ENCODE peak calls at places on chromosomes 16 and 17, in six cellular contexts. Q, R, E, Z, N and J are unnamed samples.

GRCh38 chr17:79626156-79626890 is 15.5 kb upstream of the RBFOX3 start:
- DNase-seq in Q (peak), N (peak), E (peak), Z (no peak), R (peak), J (no peak)

GRCh38 chr17:1989135-1989534 is 36.0 kb downstream of the RTN4RL1 start:
- DNase-seq in Q (peak), N (no peak), R (no peak), Z (peak), E (peak), J (peak)

GRCh38 chr17:82461827-82462524 is 3.4 kb downstream of the NARF start:
- DNase-seq in R (no peak), Z (no peak), N (peak), Q (no peak), E (no peak), J (no peak)

GRCh38 chr16:57882797-57883196 is 80.5 kb upstream of the KIFC3 start:
- DNase-seq in N (no peak), R (no peak), Z (no peak), E (peak), Q (no peak), J (peak)

GRCh38 chr17:82647593-82648164 is 565 bp downstream of the WDR45B start:
- DNase-seq in N (no peak), Q (no peak), Z (no peak), R (peak), E (peak), J (no peak)

GRCh38 chr16:87648698-87649487 is 46.6 kb downstream of the JPH3 start:
- DNase-seq in E (no peak), N (no peak), R (no peak), Z (no peak), Q (no peak), J (no peak)

GRCh38 chr16:50781043-50781442 is 39.2 kb downstream of the CYLD start:
- DNase-seq in R (no peak), N (no peak), Q (no peak), Z (no peak), E (no peak), J (no peak)

GRCh38 chr16:58670177-58670576 is 14.4 kb downstream of the SLC38A7 start:
- DNase-seq in Z (no peak), E (no peak), Q (no peak), R (no peak), N (no peak), J (no peak)

GRCh38 chr16:57012353-57012752 is 23.0 kb downstream of the NLRC5 start:
- DNase-seq in E (no peak), N (peak), Q (no peak), R (no peak), Z (no peak), J (no peak)

GRCh38 chr17:19329136-19329535 is 33.4 kb downstream of the B9D1 start:
- DNase-seq in E (peak), Q (no peak), R (no peak), N (peak), Z (no peak), J (no peak)

GRCh38 chr16:49027420-49027819 is 254.2 kb downstream of the CBLN1 start:
- DNase-seq in R (no peak), E (no peak), N (no peak), Q (no peak), Z (no peak), J (no peak)

GRCh38 chr16:66979011-66979717 is 9.2 kb upstream of the CES4A start:
- DNase-seq in R (no peak), Z (no peak), E (no peak), N (no peak), Q (no peak), J (no peak)

GRCh38 chr16:23504453-23505179 is 5.7 kb downstream of the GGA2 start:
- DNase-seq in Z (peak), N (peak), R (peak), E (peak), Q (peak), J (peak)

GRCh38 chr17:70608193-70608592 is 438.9 kb downstream of the KCNJ2 start:
- DNase-seq in N (no peak), Q (no peak), R (no peak), Z (no peak), E (no peak), J (no peak)

GRCh38 chr17:37489197-37490001 is at the start of gene DUSP14:
- DNase-seq in Z (peak), E (peak), Q (peak), R (peak), N (peak), J (peak)

GRCh38 chr16:67919618-67920210 is 11.9 kb downstream of the CTRL start:
- DNase-seq in Z (no peak), R (no peak), N (no peak), E (no peak), Q (no peak), J (no peak)

GRCh38 chr16:81718637-81719036 is 60.5 kb upstream of the PLCG2 start:
- DNase-seq in Q (no peak), N (no peak), E (no peak), Z (no peak), R (no peak), J (no peak)

GRCh38 chr16:68728558-68728957 is 8.5 kb upstream of the CDH1 start:
- DNase-seq in E (no peak), R (no peak), Z (no peak), Q (no peak), N (no peak), J (no peak)

GRCh38 chr17:81004336-81005015 is 12.8 kb downstream of the CHMP6 start:
- DNase-seq in R (no peak), E (no peak), Q (no peak), Z (no peak), N (no peak), J (no peak)

GRCh38 chr16:60771138-60771537 is 1265.1 kb downstream of the CDH8 start:
- DNase-seq in N (no peak), Q (no peak), E (no peak), R (no peak), Z (no peak), J (no peak)

GRCh38 chr16:75599452-75600277 is 23.4 kb downstream of the ADAT1 start:
- DNase-seq in N (no peak), E (peak), R (no peak), Q (no peak), Z (no peak), J (no peak)

GRCh38 chr17:64377769-64378282 is 12.8 kb downstream of the PECAM1 start:
- DNase-seq in R (no peak), E (peak), N (no peak), Q (no peak), Z (peak), J (peak)

GRCh38 chr17:37388266-37388665 is 12.5 kb downstream of the C17orf78 start:
- DNase-seq in Z (no peak), N (no peak), Q (no peak), E (no peak), R (no peak), J (peak)

DNA sequence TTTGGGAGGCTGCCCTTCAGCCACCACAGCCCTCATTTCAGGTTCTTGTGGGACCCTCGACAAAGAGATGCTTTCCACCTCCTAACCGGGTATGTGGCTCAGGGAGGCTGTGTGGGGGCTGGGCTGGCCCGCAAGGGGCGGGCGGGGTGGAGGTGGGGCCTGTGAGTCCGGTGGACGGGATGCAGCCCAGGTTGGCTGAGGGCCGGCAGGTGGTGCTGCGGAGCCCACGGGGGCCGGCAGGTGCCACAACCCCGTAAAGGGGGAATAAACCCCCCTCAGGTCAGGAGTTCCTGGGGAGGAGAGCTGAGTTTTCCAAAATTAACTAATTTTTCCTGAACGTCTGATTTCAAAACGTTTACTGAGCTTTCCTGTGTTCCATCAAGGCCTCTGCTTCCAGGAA is 4.9 kb upstream of the CIAO3 start:
- DNase-seq in Q (no peak), E (no peak), Z (no peak), N (no peak), R (no peak), J (no peak)
- TF ChIP-seq CTCF in Q (peak), E (no peak), Z (peak), N (peak), R (no peak), J (peak)

GRCh38 chr16:85553436-85554113 is 59.5 kb upstream of the GSE1 start:
- DNase-seq in Z (peak), N (peak), R (peak), E (peak), Q (peak), J (peak)

GRCh38 chr16:85551319-85551978 is 61.7 kb upstream of the GSE1 start:
- DNase-seq in E (no peak), N (no peak), R (no peak), Z (no peak), Q (no peak), J (no peak)

GRCh38 chr16:85554791-85555548 is 58.2 kb upstream of the GSE1 start:
- DNase-seq in E (peak), Q (peak), Z (peak), R (peak), N (no peak), J (peak)

GRCh38 chr16:85554114-85554790 is 58.9 kb upstream of the GSE1 start:
- DNase-seq in E (peak), N (peak), Q (peak), R (peak), Z (peak), J (peak)

GRCh38 chr16:85552980-85553435 is 60.1 kb upstream of the GSE1 start:
- DNase-seq in Q (no peak), R (no peak), E (no peak), N (no peak), Z (no peak), J (no peak)
- H3K4me3 ChIP-seq in Q (peak), R (peak), E (peak), N (peak), Z (peak), J (peak)

DNA sequence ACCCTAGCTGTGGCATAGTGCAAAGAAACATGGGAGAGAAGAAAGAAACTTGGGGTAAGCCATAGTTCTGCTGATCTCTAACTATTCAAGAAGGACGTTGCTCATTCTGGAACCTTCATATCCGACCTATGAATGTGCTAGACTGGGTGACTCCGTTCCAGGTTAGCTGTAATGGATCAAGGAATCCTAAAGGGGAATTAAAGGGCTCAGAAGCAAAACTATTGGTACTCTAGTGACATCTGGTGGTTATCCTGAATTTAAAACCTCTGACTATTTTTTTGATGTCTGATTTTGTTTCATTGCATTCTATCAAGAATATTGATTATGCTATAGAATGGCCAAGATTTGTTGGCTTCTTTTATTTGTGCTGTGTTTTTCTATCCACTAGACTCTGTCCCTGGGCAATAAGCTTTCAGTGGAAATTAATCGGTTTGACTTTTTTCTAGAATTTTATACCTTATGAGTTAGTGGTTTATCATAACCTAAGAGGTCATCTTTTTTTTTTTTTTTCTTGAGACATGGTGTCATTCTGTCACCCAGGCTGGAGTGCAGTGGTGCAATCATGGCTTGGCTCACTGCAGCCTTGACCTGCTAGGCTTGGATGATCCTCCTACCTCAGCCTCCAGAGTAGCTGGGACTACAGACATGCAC is 19.5 kb downstream of the PCTP start:
- DNase-seq in R (no peak), Z (peak), E (no peak), Q (no peak), N (no peak), J (peak)
- TF ChIP-seq CTCF in R (no peak), Z (peak), E (peak), Q (peak), N (peak), J (peak)

GRCh38 chr17:49360796-49361128 is 1.3 kb downstream of the ZNF652 start:
- DNase-seq in E (no peak), Z (no peak), N (peak), Q (no peak), R (no peak), J (no peak)
- H3K4me3 ChIP-seq in E (peak), Z (peak), N (peak), Q (peak), R (peak), J (peak)

GRCh38 chr17:72351884-72352346 is 231.1 kb downstream of the SOX9 start:
- DNase-seq in Q (no peak), N (peak), E (no peak), Z (no peak), R (no peak), J (no peak)
- TF ChIP-seq CTCF in Q (no peak), N (no peak), E (no peak), Z (no peak), R (no peak), J (no peak)

DNA sequence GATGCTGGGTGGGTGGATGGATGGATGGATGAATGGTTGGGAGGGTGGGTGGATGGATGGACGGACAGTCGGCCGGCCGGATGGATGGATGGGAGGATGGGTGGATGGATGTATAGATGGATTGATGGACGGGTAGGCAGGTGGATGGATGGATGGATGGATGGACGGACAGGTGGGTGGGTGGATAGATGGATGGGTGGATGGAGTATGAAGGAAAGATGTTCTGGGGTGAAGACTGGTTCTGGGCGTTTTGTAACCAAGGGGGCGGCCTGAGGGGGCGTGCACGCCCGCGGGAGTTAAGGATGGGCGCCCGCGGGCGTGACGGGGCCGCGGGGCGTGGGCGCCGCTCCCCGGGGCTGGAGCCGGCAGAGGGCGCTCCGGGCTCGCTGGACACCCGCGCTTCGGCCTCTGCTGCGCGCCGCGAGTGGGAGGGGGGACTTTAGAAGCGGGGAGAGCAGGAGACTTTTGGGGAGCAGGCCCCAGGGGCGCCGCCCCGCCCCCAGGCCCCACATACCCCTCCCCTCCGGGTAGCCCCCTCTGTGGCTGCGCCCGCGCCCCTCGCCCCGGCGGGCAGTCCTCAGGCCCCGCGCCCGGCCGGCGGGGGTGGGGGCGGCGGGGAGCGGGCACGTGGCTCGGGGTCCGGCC is at the start of gene NECAB2:
- DNase-seq in Q (no peak), N (no peak), R (no peak), Z (no peak), E (no peak), J (no peak)
- H3K4me3 ChIP-seq in Q (peak), N (peak), R (no peak), Z (no peak), E (peak), J (peak)

GRCh38 chr17:27603446-27603820 is 27.6 kb upstream of the LGALS9 start:
- DNase-seq in Q (no peak), E (no peak), R (no peak), N (no peak), Z (no peak), J (no peak)

GRCh38 chr17:27600471-27600870 is 30.5 kb upstream of the LGALS9 start:
- DNase-seq in Z (no peak), E (no peak), N (no peak), Q (no peak), R (no peak), J (peak)

GRCh38 chr17:27601069-27601974 is 29.7 kb upstream of the LGALS9 start:
- DNase-seq in Z (peak), E (peak), N (peak), R (peak), Q (no peak), J (peak)

GRCh38 chr17:27602721-27603445 is 28.1 kb upstream of the LGALS9 start:
- DNase-seq in Q (no peak), N (peak), Z (peak), R (peak), E (peak), J (peak)

GRCh38 chr17:27601975-27602302 is 29.0 kb upstream of the LGALS9 start:
- DNase-seq in N (no peak), E (no peak), Z (no peak), Q (no peak), R (no peak), J (no peak)
- TF ChIP-seq CTCF in N (no peak), E (no peak), Z (no peak), Q (peak), R (peak), J (no peak)

DNA sequence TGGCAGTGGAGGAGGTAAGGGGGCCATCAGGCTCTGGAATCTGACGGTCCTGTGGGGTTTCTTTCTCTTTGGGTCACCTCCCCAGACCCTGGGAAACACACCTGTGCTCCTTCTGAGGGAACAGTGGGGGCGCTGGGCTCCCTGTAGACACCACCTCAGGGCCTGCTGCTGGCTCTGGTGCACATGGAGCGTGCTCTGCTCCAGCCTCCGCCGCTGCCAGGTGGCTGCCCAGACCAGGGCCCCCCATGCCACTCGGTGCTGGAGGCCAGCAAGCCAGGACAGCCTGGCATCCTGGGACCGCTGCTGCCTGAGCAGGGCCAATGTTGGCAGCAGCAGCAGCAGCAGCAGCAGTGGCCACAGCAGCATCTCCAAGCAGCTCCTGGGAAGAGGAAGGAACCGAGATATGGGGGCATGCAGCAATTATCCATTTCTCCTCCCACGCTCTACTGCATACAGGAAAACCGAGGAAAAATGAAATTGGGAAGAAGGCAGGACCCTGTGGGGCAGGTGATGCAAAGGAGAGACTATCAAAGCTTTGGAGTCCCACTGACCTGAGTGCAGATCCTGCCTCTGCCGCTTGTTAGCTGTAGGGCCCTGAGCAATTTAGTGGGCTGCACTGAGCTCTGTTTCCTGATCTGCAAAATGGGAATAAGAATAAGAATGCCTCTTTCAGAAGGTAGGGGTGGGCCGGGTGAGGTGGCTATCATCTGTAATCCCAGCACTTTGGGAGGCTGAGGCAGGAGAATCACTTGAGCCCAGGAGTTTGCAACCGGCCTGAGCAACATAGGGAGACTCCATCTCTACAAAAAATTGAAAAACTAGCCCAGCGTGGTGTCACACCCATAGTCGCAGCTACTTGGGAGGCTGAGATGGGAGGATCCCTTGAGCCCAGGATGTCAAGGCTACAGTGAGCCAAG is 820 bp downstream of the GHDC start:
- DNase-seq in N (no peak), E (no peak), Q (no peak), R (no peak), Z (no peak), J (no peak)
- H3K4me3 ChIP-seq in N (peak), E (peak), Q (peak), R (peak), Z (peak), J (peak)

DNA sequence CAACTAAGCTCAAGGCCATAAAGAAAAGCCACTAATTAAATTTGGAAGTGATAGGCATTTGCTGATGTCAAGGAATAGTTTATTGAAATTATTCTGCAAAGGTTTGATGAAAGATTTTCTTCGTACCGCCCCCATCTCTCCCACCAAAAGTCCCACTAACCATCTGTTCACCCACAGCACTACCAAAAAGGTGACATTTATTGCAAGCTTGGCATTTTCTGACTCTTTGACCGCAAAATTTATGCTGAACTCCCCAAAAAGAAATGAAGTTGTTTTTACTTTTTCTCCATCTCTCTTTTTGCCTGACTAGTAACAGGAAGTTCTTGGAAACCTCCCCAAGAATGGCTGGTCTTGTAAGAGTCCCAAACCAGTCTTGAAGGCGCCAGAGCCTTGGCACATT is 384.9 kb upstream of the SOX9 start:
- DNase-seq in R (no peak), Q (no peak), N (no peak), E (no peak), Z (no peak), J (no peak)
- TF ChIP-seq CTCF in R (no peak), Q (no peak), N (no peak), E (no peak), Z (no peak), J (no peak)